ENCODE peak calls at places on chromosomes 7 and 10, in ten cellular contexts. D is ovary, E is sigmoid colon, U is suprapubic skin, P is tibial nerve, H is H1, S is transverse colon, O is upper lobe of left lung, N is stomach, W is A549. T is an unnamed sample.

GRCh38 chr10:50384839-50385238 is 133.5 kb upstream of the ASAH2 start:
- DNase-seq in D (no peak), E (no peak), U (no peak), P (no peak), H (no peak), S (no peak), O (no peak), N (no peak), W (no peak), T (no peak)

GRCh38 chr7:50785346-50785745 is 2.6 kb upstream of the GRB10 start:
- DNase-seq in D (no peak), E (no peak), U (peak), P (no peak), H (no peak), S (no peak), O (peak), N (no peak), W (no peak), T (no peak)

GRCh38 chr10:27052646-27053045 is 47.6 kb downstream of the ANKRD26 start:
- DNase-seq in D (no peak), E (no peak), U (no peak), P (no peak), H (no peak), S (no peak), O (no peak), N (no peak), W (no peak), T (no peak)

GRCh38 chr10:128551475-128551874 is 425.3 kb upstream of the MKI67 start:
- DNase-seq in D (no peak), E (no peak), U (no peak), P (no peak), H (no peak), S (no peak), O (no peak), N (no peak), W (no peak), T (no peak)

GRCh38 chr7:70071786-70072185 is 473.5 kb downstream of the AUTS2 start:
- DNase-seq in D (no peak), E (no peak), U (no peak), P (no peak), H (no peak), S (no peak), O (no peak), N (no peak), W (no peak), T (no peak)

GRCh38 chr7:125605241-125605640 is 675.6 kb upstream of the POT1 start:
- DNase-seq in D (no peak), E (no peak), U (no peak), P (no peak), H (no peak), S (no peak), O (no peak), N (no peak), W (no peak), T (no peak)

GRCh38 chr7:11009631-11010030 is 36.0 kb downstream of the PHF14 start:
- DNase-seq in D (no peak), E (no peak), U (no peak), P (no peak), H (no peak), S (no peak), O (no peak), N (no peak), W (no peak), T (no peak)

GRCh38 chr7:99540542-99540941 is 11.4 kb downstream of the FAM200A start:
- DNase-seq in D (no peak), E (no peak), U (peak), P (no peak), H (no peak), S (no peak), O (no peak), N (no peak), W (no peak), T (no peak)

GRCh38 chr7:75734586-75735047 is 4.1 kb downstream of the HIP1 start:
- DNase-seq in D (no peak), E (no peak), U (no peak), P (no peak), H (no peak), S (no peak), O (no peak), N (no peak), W (peak), T (no peak)
- TF ChIP-seq EP300 in D (no peak), E (no peak), U (no peak), P (no peak), H (no peak), S (no peak), O (no peak), N (no peak), W (no peak), T (no peak)

GRCh38 chr10:23106508-23106907 is 11.1 kb downstream of the MSRB2 start:
- DNase-seq in D (no peak), E (no peak), U (no peak), P (no peak), H (peak), S (no peak), O (no peak), N (no peak), W (no peak), T (no peak)
- TF ChIP-seq EP300 in D (no peak), E (no peak), U (no peak), P (no peak), H (no peak), S (no peak), O (no peak), N (no peak), W (no peak), T (no peak)

GRCh38 chr7:151425670-151426075 is 14.3 kb downstream of the CRYGN start:
- DNase-seq in D (peak), E (no peak), U (peak), P (no peak), H (no peak), S (no peak), O (no peak), N (no peak), W (peak), T (no peak)
- TF ChIP-seq EP300 in D (no peak), E (no peak), U (no peak), P (no peak), H (peak), S (no peak), O (no peak), N (no peak), W (no peak), T (no peak)

GRCh38 chr7:28354601-28355062 is 57.7 kb upstream of the CREB5 start:
- DNase-seq in D (no peak), E (no peak), U (no peak), P (no peak), H (no peak), S (no peak), O (no peak), N (no peak), W (peak), T (no peak)
- TF ChIP-seq EP300 in D (no peak), E (no peak), U (no peak), P (no peak), H (no peak), S (no peak), O (no peak), N (no peak), W (peak), T (no peak)

GRCh38 chr7:30273552-30273951 is 10.8 kb upstream of the ZNRF2 start:
- DNase-seq in D (no peak), E (no peak), U (no peak), P (no peak), H (no peak), S (no peak), O (no peak), N (no peak), W (no peak), T (no peak)

GRCh38 chr7:30278849-30279505 is 5.4 kb upstream of the ZNRF2 start:
- DNase-seq in D (no peak), E (no peak), U (no peak), P (no peak), H (no peak), S (no peak), O (no peak), N (no peak), W (no peak), T (no peak)

GRCh38 chr7:30274641-30275040 is 9.8 kb upstream of the ZNRF2 start:
- DNase-seq in D (no peak), E (no peak), U (no peak), P (no peak), H (no peak), S (no peak), O (no peak), N (no peak), W (no peak), T (no peak)

GRCh38 chr7:30278386-30278785 is 6.0 kb upstream of the ZNRF2 start:
- DNase-seq in D (no peak), E (no peak), U (no peak), P (no peak), H (no peak), S (no peak), O (no peak), N (no peak), W (no peak), T (no peak)

DNA sequence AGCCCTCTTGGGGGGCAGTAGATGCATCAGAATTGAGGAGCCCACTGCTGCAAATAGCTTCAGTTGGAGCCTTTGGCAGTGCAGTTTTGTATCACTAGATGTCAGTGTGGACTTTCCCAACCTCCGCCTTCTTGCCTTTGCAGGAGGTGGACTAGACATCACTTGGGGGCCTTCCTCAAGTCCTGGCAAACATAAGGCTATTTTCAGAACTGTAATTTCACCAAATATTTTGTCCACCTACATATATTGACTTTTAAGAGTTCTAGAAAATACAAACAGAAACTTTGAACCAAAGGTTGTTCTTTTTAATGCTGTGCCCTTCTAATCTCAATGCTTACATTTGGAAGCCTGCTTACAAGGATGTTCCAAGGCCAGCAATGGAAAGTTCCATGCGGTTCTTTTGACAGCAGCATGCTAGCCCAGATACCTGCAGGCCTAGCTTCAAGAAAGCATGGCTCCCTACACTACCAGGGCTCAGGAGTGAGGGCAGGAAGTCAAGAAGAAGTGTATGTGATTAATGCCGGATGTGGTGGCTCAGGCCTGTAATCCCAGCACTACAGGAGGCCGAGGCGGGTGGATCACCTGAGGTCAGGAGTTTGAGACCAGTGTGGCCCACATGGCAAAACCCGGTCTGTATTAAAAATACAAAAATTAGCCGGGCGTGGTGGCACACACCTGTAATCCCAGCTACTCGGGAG is 8.0 kb upstream of the ZNRF2 start:
- DNase-seq in D (peak), E (no peak), U (no peak), P (peak), H (peak), S (peak), O (no peak), N (peak), W (peak), T (peak)
- TF ChIP-seq EP300 in D (no peak), E (no peak), U (no peak), P (no peak), H (no peak), S (no peak), O (no peak), N (no peak), W (no peak), T (no peak)

GRCh38 chr7:24337180-24337579 is 53.2 kb downstream of the NPY start:
- DNase-seq in D (no peak), E (no peak), U (no peak), P (no peak), H (no peak), S (no peak), O (no peak), N (no peak), W (no peak), T (no peak)
- TF ChIP-seq EP300 in D (no peak), E (no peak), U (no peak), P (no peak), H (no peak), S (no peak), O (no peak), N (no peak), W (no peak), T (no peak)

T was measured in SK-N-SH.